ENCODE peak calls at places on chromosomes 5 and 9, in eight cellular contexts. O is IMR-90; E is heart left ventricle; D is SJSA1; H is mesendoderm; P is psoas muscle; G is naive thymus-derived CD4-positive, alpha-beta T cell; M is right cardiac atrium. Y is an unnamed sample.

GRCh38 chr5:23026252-23027170 is 173.4 kb upstream of the CDH12 start:
- DNase-seq in M (no peak), H (no peak), P (no peak), O (no peak), E (no peak), G (no peak), D (no peak), Y (peak; percentile 27)

GRCh38 chr9:137396227-137396626 is 26.7 kb downstream of the EXD3 start:
- DNase-seq in H (no peak), M (no peak), O (peak; percentile 96), D (no peak), E (no peak), P (no peak), G (no peak), Y (no peak)

GRCh38 chr5:113038714-113039113 is 62.1 kb downstream of the DCP2 start:
- DNase-seq in P (no peak), M (no peak), D (no peak), E (no peak), O (peak; percentile 47), G (no peak), H (no peak), Y (peak; percentile 11)

GRCh38 chr9:95511952-95512750 is 4.6 kb downstream of the PTCH1 start:
- DNase-seq in O (no peak), G (no peak), P (no peak), M (no peak), E (no peak), H (peak; percentile 79), D (peak; percentile 97), Y (peak; percentile 60)

GRCh38 chr5:142697356-142697807 is 11.5 kb upstream of the FGF1 start:
- DNase-seq in H (peak; percentile 21), D (no peak), P (peak; percentile 57), O (peak; percentile 49), G (no peak), M (peak; percentile 54), E (no peak), Y (peak; percentile 98)

GRCh38 chr9:138099803-138100598 is 222.4 kb downstream of the CACNA1B start:
- DNase-seq in D (no peak), E (peak; percentile 37), G (no peak), P (no peak), M (no peak), H (no peak), O (no peak), Y (no peak)

GRCh38 chr5:169696621-169697517 is 59.8 kb downstream of the DOCK2 start:
- DNase-seq in E (no peak), G (no peak), D (no peak), O (peak; percentile 25), M (no peak), H (no peak), P (no peak), Y (no peak)

GRCh38 chr9:111412280-111412679 is 71.9 kb downstream of the ECPAS start:
- DNase-seq in O (no peak), E (no peak), G (no peak), D (no peak), H (no peak), P (no peak), M (no peak), Y (no peak)

GRCh38 chr5:134289509-134290113 is 63.7 kb upstream of the PPP2CA start:
- DNase-seq in E (no peak), P (peak; percentile 17), G (peak; percentile 50), O (peak; percentile 83), M (no peak), D (peak; percentile 72), H (peak; percentile 89), Y (peak; percentile 38)

GRCh38 chr5:157612071-157612476 is 36.5 kb upstream of the ADAM19 start:
- DNase-seq in M (no peak), P (no peak), H (no peak), D (no peak), O (no peak), G (no peak), E (no peak), Y (no peak)

GRCh38 chr5:58357121-58357520 is 102.8 kb downstream of the PLK2 start:
- DNase-seq in D (peak; percentile 11), E (no peak), O (peak; percentile 78), M (no peak), G (no peak), H (no peak), P (no peak), Y (no peak)

GRCh38 chr9:132857601-132858342 is 20.3 kb downstream of the AK8 start:
- DNase-seq in E (no peak), M (peak; percentile 58), P (peak; percentile 33), G (no peak), D (no peak), H (no peak), O (peak; percentile 31), Y (peak; percentile 47)

DNA sequence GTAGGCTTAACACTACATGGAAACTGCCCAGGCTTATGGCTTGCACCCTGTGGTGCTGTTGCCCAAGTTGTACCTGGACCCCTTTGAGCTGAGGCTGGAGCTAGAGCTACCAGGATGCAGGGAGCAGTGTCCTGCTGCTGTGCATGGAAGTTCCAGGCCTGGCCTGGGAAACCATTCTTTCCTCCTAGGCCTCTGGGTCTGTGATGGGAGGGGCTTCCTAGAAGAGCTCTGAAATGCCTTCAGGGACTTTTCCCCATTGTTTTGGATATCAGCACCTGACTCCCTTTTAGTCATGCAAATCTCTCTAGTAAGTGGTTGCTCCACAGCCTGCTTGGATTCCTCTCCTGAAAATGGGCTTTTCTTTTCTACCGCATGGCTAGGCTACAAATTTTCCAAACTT is 7.9 kb upstream of the HRH2 start:
- DNase-seq in O (no peak), M (no peak), H (peak; percentile 23), E (no peak), G (no peak), P (no peak), D (no peak), Y (no peak)
- H3K4me1 ChIP-seq in O (no peaks in the 10 kb centered on the region), M (no peaks in the 10 kb centered on the region), H (no peaks in the 10 kb centered on the region), E (no peaks in the 10 kb centered on the region), G (peaks cover 59% of the 10 kb centered on the region), P (no peaks in the 10 kb centered on the region), D (no peaks in the 10 kb centered on the region), Y (no peaks in the 10 kb centered on the region)

GRCh38 chr9:70601000-70601929 is 186.8 kb upstream of the KLF9 start:
- DNase-seq in G (no peak), M (peak; percentile 99), D (peak; percentile 98), O (peak; percentile 100), P (peak; percentile 98), H (no peak), E (peak; percentile 97), Y (peak; percentile 84)

GRCh38 chr9:70597886-70598285 is 183.4 kb upstream of the KLF9 start:
- DNase-seq in E (no peak), O (no peak), G (no peak), H (no peak), M (no peak), D (no peak), P (no peak), Y (no peak)

GRCh38 chr9:70600479-70600878 is 186.0 kb upstream of the KLF9 start:
- DNase-seq in E (no peak), O (peak; percentile 89), P (no peak), M (peak; percentile 58), G (no peak), D (no peak), H (peak; percentile 34), Y (no peak)

GRCh38 chr9:70603020-70603411 is 188.6 kb upstream of the KLF9 start:
- DNase-seq in P (no peak), M (no peak), E (no peak), G (no peak), D (no peak), H (no peak), O (no peak), Y (no peak)

GRCh38 chr9:70602364-70603019 is 188.0 kb upstream of the KLF9 start:
- DNase-seq in H (peak; percentile 84), P (no peak), D (peak; percentile 78), E (no peak), G (peak; percentile 50), M (peak; percentile 52), O (peak; percentile 91), Y (peak; percentile 81)
- H3K27ac ChIP-seq in H (no peak overlapping the region), P (peak overlapping the region; percentile 87), D (peak overlapping the region; percentile 96), E (peak overlapping the region; percentile 94), G (no peak overlapping the region), M (peak overlapping the region; percentile 94), O (peak overlapping the region; percentile 79), Y (no peak overlapping the region)

DNA sequence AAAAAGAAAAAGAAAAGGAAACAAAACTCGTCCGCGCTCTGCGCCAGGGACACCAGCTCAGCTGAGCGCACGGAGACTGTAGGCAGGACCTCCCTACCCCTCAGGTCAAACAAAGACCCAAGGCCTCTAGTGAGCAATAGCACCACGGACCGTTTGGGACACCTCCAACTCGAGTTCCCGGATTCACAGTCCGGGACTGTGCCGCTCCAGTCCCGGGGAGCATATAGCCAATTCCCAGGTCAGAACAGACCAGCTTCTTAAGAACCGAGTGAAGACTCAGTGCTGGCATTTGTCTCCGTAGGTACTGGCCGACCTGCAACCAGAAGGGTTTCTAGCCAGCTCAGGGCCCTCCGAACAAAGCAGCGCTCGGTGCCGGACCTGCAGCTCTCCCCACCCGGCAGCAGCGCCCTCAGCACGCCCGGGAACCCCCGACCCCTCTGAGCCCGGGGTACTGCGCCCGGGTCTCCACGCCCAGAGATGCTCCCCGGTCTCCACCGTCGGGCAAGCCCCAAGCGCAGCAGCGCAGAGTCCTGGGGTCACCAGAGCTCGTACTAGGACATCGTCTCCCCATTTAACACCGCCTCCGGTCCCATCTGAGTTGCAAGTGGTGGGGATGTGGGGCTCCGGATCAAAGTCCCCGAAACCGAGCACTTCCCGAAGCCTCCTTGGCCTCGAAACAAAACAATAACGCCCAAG is 591 bp downstream of the ABCA1 start:
- DNase-seq in H (peak; percentile 79), G (peak; percentile 31), D (peak; percentile 63), P (peak; percentile 54), O (peak; percentile 47), E (peak; percentile 67), M (peak; percentile 31), Y (peak; percentile 10)
- H3K4me1 ChIP-seq in H (no peaks in the 10 kb centered on the region), G (peaks cover 9% of the 10 kb centered on the region), D (peaks cover 29% of the 10 kb centered on the region), P (peaks cover 25% of the 10 kb centered on the region), O (peaks cover 12% of the 10 kb centered on the region), E (peaks cover 36% of the 10 kb centered on the region), M (peaks cover 4% of the 10 kb centered on the region), Y (no peaks in the 10 kb centered on the region)

DNA sequence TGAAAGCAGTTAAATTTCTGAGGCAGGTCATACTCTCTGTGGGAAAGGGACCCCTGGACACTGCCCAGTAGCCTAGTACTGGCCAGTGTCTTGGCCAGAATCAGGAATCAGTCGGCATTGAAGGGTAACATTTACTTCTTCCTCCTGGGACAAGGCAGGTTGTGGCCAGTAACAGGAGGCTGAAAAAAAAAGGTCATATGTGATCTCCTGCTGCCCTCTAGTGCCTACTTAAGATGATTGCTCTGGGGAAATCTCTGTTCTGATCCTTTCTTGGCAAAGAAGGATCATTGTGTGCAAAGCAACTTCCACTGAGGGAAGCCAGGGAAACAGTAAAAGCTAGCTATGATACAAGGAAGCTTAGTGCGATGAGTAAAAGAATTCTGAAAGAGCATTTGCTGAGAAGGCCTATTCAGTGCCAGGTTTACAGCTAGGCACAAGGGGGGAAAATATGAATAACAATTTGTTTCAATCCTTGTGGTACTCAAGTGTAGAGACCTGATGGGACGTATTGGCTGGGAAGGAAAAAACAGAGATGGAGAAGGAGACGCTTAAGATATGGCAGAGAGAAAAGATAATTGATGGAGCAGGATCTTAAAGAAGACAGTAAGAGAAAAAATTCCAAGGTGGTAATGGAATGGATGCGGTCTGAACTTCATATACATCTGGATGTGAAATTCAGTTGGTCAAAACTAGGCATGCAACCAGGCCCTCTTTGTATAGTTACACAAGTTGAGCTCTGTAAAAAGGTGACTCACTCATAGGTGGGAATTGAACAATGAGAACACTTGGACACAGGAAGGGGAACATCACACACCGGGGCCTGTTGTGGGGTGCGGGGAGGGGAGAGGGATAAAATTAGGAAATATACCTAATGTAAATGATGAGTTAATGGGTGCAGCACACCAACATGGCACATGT is 25.8 kb upstream of the TRIM32 start:
- DNase-seq in H (peak; percentile 86), M (no peak), O (peak; percentile 84), P (no peak), G (peak; percentile 21), D (peak; percentile 38), E (no peak), Y (peak; percentile 81)
- H3K27ac ChIP-seq in H (no peak overlapping the region), M (no peak overlapping the region), O (no peak overlapping the region), P (no peak overlapping the region), G (no peak overlapping the region), D (no peak overlapping the region), E (no peak overlapping the region), Y (no peak overlapping the region)

Y was measured in A673.